ENCODE peak calls at places on chromosome 2, in four cellular contexts. W, P, N and V are unnamed samples.

GRCh38 chr2:42832289-42832634 is 39.9 kb upstream of the HAAO start:
- DNase-seq in N (no peak), W (no peak), P (no peak), V (no peak)

GRCh38 chr2:211745295-211746097 is 793.1 kb downstream of the ERBB4 start:
- DNase-seq in P (peak; percentile 87), W (peak; percentile 75), N (peak; percentile 38), V (peak; percentile 50)

GRCh38 chr2:207416936-207417718 is 112.6 kb upstream of the CREB1 start:
- DNase-seq in W (peak; percentile 39), P (no peak), N (no peak), V (no peak)

GRCh38 chr2:157592983-157593382 is 35.7 kb downstream of the ACVR1C start:
- DNase-seq in N (no peak), P (no peak), W (peak; percentile 57), V (no peak)

GRCh38 chr2:16244966-16245320 is 304.6 kb downstream of the MYCN start:
- DNase-seq in P (no peak), W (no peak), N (no peak), V (no peak)

GRCh38 chr2:232335859-232336215 is 42.7 kb upstream of the ALPP start:
- DNase-seq in P (no peak), W (no peak), N (peak; percentile 72), V (no peak)

GRCh38 chr2:228263156-228263555 is 81.7 kb upstream of the SPHKAP start:
- DNase-seq in P (no peak), W (no peak), N (no peak), V (no peak)

GRCh38 chr2:53829252-53829651 is 30.5 kb downstream of the GPR75 start:
- DNase-seq in W (no peak), P (no peak), N (no peak), V (no peak)

GRCh38 chr2:225937625-225938024 is 538.1 kb downstream of the NYAP2 start:
- DNase-seq in P (peak; percentile 2), W (peak; percentile 42), N (no peak), V (no peak)

GRCh38 chr2:16196687-16197503 is 256.5 kb downstream of the MYCN start:
- DNase-seq in N (no peak), P (no peak), W (no peak), V (no peak)

GRCh38 chr2:15243762-15244161 is 317.4 kb downstream of the NBAS start:
- DNase-seq in W (peak; percentile 55), N (peak; percentile 21), P (peak; percentile 42), V (no peak)

GRCh38 chr2:238875161-238875530 is 27.3 kb downstream of the TWIST2 start:
- DNase-seq in W (no peak), P (peak; percentile 55), N (no peak), V (no peak)

GRCh38 chr2:72325592-72326422 is 178.1 kb upstream of the CYP26B1 start:
- DNase-seq in N (no peak), P (peak; percentile 52), W (peak; percentile 52), V (peak; percentile 15)

GRCh38 chr2:103161456-103162289 is 399.8 kb downstream of the TMEM182 start:
- DNase-seq in P (peak; percentile 70), N (peak; percentile 85), W (peak; percentile 63), V (peak; percentile 50)

GRCh38 chr2:102660070-102660469 is 40.7 kb downstream of the SLC9A2 start:
- DNase-seq in N (no peak), W (peak; percentile 55), P (no peak), V (no peak)

GRCh38 chr2:159251296-159252173 is 35.0 kb downstream of the WDSUB1 start:
- DNase-seq in N (no peak), P (no peak), W (no peak), V (no peak)

GRCh38 chr2:16336916-16337315 is 328.7 kb downstream of the CYRIA start:
- DNase-seq in P (no peak), N (no peak), W (no peak), V (no peak)

GRCh38 chr2:195721042-195721441 is 64.0 kb downstream of the SLC39A10 start:
- DNase-seq in N (no peak), W (peak; percentile 26), P (no peak), V (no peak)

GRCh38 chr2:196168181-196168580 is 3.2 kb downstream of the STK17B start:
- DNase-seq in N (no peak), W (peak; percentile 82), P (peak; percentile 49), V (no peak)

GRCh38 chr2:43222472-43223146 is 3.8 kb downstream of the ZFP36L2 start:
- DNase-seq in N (peak; percentile 79), W (peak; percentile 30), P (no peak), V (no peak)

GRCh38 chr2:23617167-23617787 is 232.3 kb downstream of the KLHL29 start:
- DNase-seq in W (no peak), P (no peak), N (peak; percentile 89), V (no peak)

GRCh38 chr2:143489135-143489534 is 359.9 kb downstream of the ARHGAP15 start:
- DNase-seq in W (peak; percentile 71), P (no peak), N (peak; percentile 81), V (no peak)

GRCh38 chr2:108626993-108627392 is 92.3 kb upstream of the RANBP2 start:
- DNase-seq in W (no peak), P (no peak), N (no peak), V (no peak)

DNA sequence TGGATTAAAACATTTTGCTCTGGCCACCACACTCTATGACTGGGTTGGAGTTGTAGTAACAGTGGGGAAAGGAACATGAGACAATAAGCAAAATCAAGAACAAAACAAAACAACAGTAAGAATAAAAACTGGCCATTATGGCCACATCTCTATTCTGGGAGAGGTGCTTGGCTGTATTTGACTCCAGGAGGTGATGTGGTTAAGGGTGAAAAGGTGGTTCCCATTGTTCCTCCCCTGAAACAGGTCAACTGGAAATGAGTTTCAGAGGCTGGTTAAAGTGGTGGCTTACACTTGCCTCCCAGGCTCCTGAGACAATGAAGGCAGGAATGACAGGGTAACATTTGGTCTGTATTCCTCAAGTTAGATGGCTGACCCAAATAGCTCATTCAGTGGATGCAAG is 67.3 kb upstream of the FANCL start:
- DNase-seq in W (no peak), P (no peak), N (no peak), V (no peak)
- H3K4me3 ChIP-seq in W (no peak overlapping the region), P (no peak overlapping the region), N (no peak overlapping the region), V (no peak overlapping the region)

GRCh38 chr2:176128172-176129012 is 1.1 kb upstream of the HOXD8 start:
- DNase-seq in N (peak; percentile 88), W (no peak), P (peak; percentile 69), V (peak; percentile 86)

GRCh38 chr2:176127769-176128072 is 1.8 kb upstream of the HOXD8 start:
- DNase-seq in W (no peak), N (no peak), P (no peak), V (no peak)

GRCh38 chr2:176130153-176130916 is 830 bp downstream of the HOXD8 start:
- DNase-seq in N (peak; percentile 96), P (no peak), W (peak; percentile 43), V (peak; percentile 86)

GRCh38 chr2:176129825-176130152 is 284 bp downstream of the HOXD8 start:
- DNase-seq in W (no peak), N (peak; percentile 91), P (no peak), V (no peak)

GRCh38 chr2:176129013-176129796 is at the start of gene HOXD8:
- DNase-seq in P (peak; percentile 73), W (no peak), N (peak; percentile 97), V (peak; percentile 88)
- H3K27me3 ChIP-seq in P (peaks cover 82% of the 10 kb centered on the region), W (no peaks in the 10 kb centered on the region), N (peaks cover 3% of the 10 kb centered on the region), V (peaks cover 100% of the 10 kb centered on the region)

DNA sequence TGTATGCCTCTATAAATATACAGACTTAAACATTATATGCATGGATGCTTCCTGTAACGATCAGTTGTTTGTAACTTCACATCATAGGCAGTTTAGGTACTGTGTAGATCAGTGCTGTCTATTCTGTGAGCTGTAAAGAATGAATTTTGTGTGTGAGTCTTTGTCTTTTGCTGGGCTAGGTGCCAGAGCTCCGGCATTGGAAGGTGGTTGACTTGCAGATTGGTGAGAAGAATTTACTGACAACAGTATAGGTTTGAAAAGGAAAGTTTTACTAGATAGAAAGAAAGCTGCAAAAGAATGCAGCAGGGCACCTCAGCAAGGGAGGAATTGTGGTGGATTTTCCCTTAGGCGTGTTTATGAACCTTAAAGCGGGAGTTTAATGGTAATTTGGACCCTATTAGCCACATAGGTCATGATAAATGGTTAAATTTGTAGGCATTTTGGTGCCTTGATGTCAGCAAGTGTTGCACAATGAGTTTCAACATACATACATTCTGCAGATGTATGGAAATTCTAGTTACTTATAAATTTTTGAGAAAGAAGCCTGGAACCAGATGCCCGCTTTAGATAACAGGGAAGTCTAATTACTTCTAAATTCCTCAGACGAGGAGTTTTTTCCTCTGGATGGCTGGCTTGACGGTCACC is 6.7 kb upstream of the QPCT start:
- DNase-seq in P (no peak), N (no peak), W (no peak), V (no peak)
- H3K4me3 ChIP-seq in P (no peak overlapping the region), N (no peak overlapping the region), W (no peak overlapping the region), V (no peak overlapping the region)

GRCh38 chr2:160415991-160416390 is 77.6 kb downstream of the RBMS1 start:
- DNase-seq in W (peak; percentile 40), P (no peak), N (no peak), V (no peak)
- H3K27me3 ChIP-seq in W (no peaks in the 10 kb centered on the region), P (peaks cover 3% of the 10 kb centered on the region), N (no peaks in the 10 kb centered on the region), V (no peaks in the 10 kb centered on the region)

DNA sequence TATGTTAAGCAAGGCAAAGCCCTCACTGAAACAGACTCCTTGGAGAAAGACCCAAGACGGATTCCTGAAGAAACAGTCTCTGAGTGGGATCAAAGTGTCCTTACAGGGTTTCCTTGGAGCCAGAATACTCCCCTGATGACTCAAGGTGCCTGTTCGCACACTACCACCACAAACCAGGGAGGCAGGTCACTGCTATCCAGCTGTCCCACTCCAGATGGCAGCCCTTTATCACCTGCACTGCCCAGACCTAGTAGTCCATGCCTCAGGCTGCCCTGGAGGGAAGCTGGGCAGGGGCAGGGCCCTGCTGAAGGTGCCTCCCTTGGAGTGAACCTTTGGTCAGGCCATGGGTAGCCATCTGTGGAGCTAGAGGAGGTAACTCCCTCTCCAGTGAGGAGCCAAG is 34.2 kb downstream of the TRABD2A start:
- DNase-seq in W (no peak), P (no peak), N (no peak), V (no peak)
- H3K4me3 ChIP-seq in W (no peak overlapping the region), P (no peak overlapping the region), N (no peak overlapping the region), V (no peak overlapping the region)

GRCh38 chr2:218854860-218855259 is 4.7 kb upstream of the WNT6 start:
- DNase-seq in W (no peak), N (no peak), P (no peak), V (no peak)
- H3K27me3 ChIP-seq in W (peaks cover 14% of the 10 kb centered on the region), N (peaks cover 60% of the 10 kb centered on the region), P (peaks cover 30% of the 10 kb centered on the region), V (peaks cover 73% of the 10 kb centered on the region)